ENCODE peak calls at places on chromosomes 6 and 20, in four cellular contexts. G, U, C and P are unnamed samples.
A peak's percentile ranks its signal among the peaks of the same experiment; 100 is the strongest.

GRCh38 chr6:47727391-47727790 is 29.0 kb downstream of the ADGRF4 start:
- DNase-seq in G (no peak), U (no peak), C (no peak), P (no peak)

GRCh38 chr6:144150673-144151009 is 324 bp downstream of the STX11 start:
- DNase-seq in G (peak; percentile 64), U (peak; percentile 25), C (no peak), P (peak; percentile 45)

GRCh38 chr20:63941282-63942060 is 14.7 kb downstream of the UCKL1 start:
- DNase-seq in G (peak; percentile 81), U (peak; percentile 89), C (no peak), P (peak; percentile 58)

GRCh38 chr6:107361568-107362270 is 97.6 kb downstream of the PDSS2 start:
- DNase-seq in G (no peak), U (no peak), C (peak; percentile 85), P (no peak)

GRCh38 chr6:161200610-161201201 is 73.2 kb downstream of the AGPAT4 start:
- DNase-seq in G (no peak), U (no peak), C (no peak), P (no peak)

GRCh38 chr6:121771937-121772717 is 336.7 kb downstream of the GJA1 start:
- DNase-seq in G (no peak), U (no peak), C (no peak), P (no peak)

GRCh38 chr6:121356575-121356974 is 22.3 kb upstream of the TBC1D32 start:
- DNase-seq in G (no peak), U (no peak), C (no peak), P (no peak)

GRCh38 chr6:105692630-105693212 is 289.8 kb upstream of the PREP start:
- DNase-seq in G (no peak), U (no peak), C (no peak), P (no peak)

GRCh38 chr6:114053791-114054190 is 82.8 kb upstream of the HDAC2 start:
- DNase-seq in G (no peak), U (no peak), C (no peak), P (no peak)

GRCh38 chr6:108029226-108029921 is 45.2 kb downstream of the OSTM1 start:
- DNase-seq in G (no peak), U (no peak), C (no peak), P (no peak)

GRCh38 chr20:1509237-1509636 is 18.0 kb upstream of the SIRPB2 start:
- DNase-seq in G (no peak), U (no peak), C (peak; percentile 25), P (peak; percentile 26)

GRCh38 chr6:129901910-129902309 is 40.8 kb upstream of the TMEM244 start:
- DNase-seq in G (no peak), U (peak; percentile 10), C (no peak), P (no peak)

GRCh38 chr6:45727228-45727627 is 288.4 kb downstream of the CLIC5 start:
- DNase-seq in G (no peak), U (no peak), C (no peak), P (no peak)

GRCh38 chr6:13418838-13419237 is 68.6 kb downstream of the GFOD1 start:
- DNase-seq in G (no peak), U (no peak), C (no peak), P (no peak)

GRCh38 chr6:73523434-73524123 is 2.7 kb upstream of the EEF1A1 start:
- DNase-seq in G (peak; percentile 53), U (peak; percentile 74), C (peak; percentile 66), P (peak; percentile 84)

GRCh38 chr6:158543606-158544185 is 16.2 kb upstream of the TMEM181 start:
- DNase-seq in G (no peak), U (no peak), C (peak; percentile 38), P (no peak)

GRCh38 chr20:33769032-33769431 is 37.2 kb downstream of the ZNF341 start:
- DNase-seq in G (no peak), U (no peak), C (no peak), P (no peak)

GRCh38 chr6:14692208-14692607 is 553.7 kb upstream of the JARID2 start:
- DNase-seq in G (no peak), U (no peak), C (no peak), P (no peak)

GRCh38 chr6:163529605-163530004 is 115.1 kb downstream of the QKI start:
- DNase-seq in G (no peak), U (no peak), C (no peak), P (peak; percentile 13)

GRCh38 chr6:33880104-33880678 is 76.4 kb upstream of the MLN start:
- DNase-seq in G (no peak), U (no peak), C (no peak), P (no peak)

GRCh38 chr6:1940381-1940780 is 305.0 kb downstream of the GMDS start:
- DNase-seq in G (no peak), U (no peak), C (no peak), P (no peak)

GRCh38 chr20:51800132-51800721 is 2.1 kb downstream of the SALL4 start:
- DNase-seq in G (peak; percentile 98), U (peak; percentile 70), C (peak; percentile 48), P (peak; percentile 90)

GRCh38 chr6:107560657-107561056 is 70.7 kb downstream of the SOBP start:
- DNase-seq in G (no peak), U (no peak), C (no peak), P (no peak)

GRCh38 chr6:134342211-134342610 is 24.3 kb upstream of the SGK1 start:
- DNase-seq in G (no peak), U (no peak), C (no peak), P (no peak)

GRCh38 chr6:45487645-45488044 is 109.9 kb upstream of the SUPT3H start:
- DNase-seq in G (no peak), U (no peak), C (no peak), P (no peak)

GRCh38 chr6:47256981-47257730 is 52.5 kb downstream of the TNFRSF21 start:
- DNase-seq in G (no peak), U (no peak), C (no peak), P (no peak)

GRCh38 chr6:42390228-42390934 is 61.3 kb downstream of the TRERF1 start:
- DNase-seq in G (no peak), U (no peak), C (no peak), P (no peak)

GRCh38 chr6:7919871-7920270 is 9.3 kb upstream of the TXNDC5 start:
- DNase-seq in G (no peak), U (peak; percentile 67), C (peak; percentile 36), P (peak; percentile 34)

GRCh38 chr6:44049163-44049988 is 77.9 kb downstream of the MRPL14 start:
- DNase-seq in G (no peak), U (no peak), C (no peak), P (no peak)

GRCh38 chr6:72216222-72217106 is 330.1 kb downstream of the RIMS1 start:
- DNase-seq in G (no peak), U (no peak), C (no peak), P (no peak)

GRCh38 chr6:125154184-125155135 is 887 bp downstream of the TPD52L1 start:
- DNase-seq in G (peak; percentile 42), U (peak; percentile 68), C (peak; percentile 7), P (peak; percentile 62)

GRCh38 chr6:15243994-15244604 is 1.8 kb upstream of the JARID2 start:
- DNase-seq in G (peak; percentile 45), U (peak; percentile 47), C (no peak), P (no peak)

GRCh38 chr6:5996701-5997419 is 9.9 kb downstream of the NRN1 start:
- DNase-seq in G (peak; percentile 38), U (no peak), C (no peak), P (no peak)

GRCh38 chr6:24761193-24761835 is 13.4 kb upstream of the GMNN start:
- DNase-seq in G (peak; percentile 52), U (peak; percentile 44), C (no peak), P (no peak)

GRCh38 chr6:121491576-121491975 is 56.1 kb downstream of the GJA1 start:
- DNase-seq in G (no peak), U (no peak), C (no peak), P (no peak)

DNA sequence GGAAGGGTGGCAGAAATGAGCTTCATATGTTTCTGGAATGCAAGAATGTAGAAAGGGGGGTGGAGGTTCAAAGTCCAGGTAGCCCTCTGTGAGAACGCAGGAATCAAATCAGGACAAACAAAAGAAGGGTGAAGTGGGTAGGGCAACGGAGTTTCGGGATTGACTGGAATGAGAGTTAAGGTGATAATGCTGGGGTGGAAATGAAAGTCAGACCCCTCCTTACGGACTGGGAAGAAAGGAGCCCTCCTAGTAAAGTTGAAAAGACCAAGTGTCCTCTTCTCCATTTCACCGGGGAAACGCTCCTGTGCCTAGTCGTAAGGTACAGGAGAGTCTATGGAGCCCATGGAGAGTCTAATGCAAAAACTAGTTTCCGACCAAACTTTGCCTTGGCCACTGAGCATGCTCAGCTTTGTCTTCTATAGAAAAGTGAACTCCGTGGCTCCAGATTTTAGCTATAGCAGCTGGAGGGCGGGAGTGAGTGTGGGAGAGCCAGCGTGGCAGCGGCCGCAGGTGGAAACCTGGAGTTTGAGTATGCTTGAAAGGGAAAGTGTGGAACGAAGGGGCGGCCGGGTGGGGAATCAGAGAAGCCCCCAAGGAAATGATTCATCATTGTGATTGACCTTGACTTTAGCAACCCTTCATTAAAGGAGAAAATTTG is 1.4 kb upstream of the LRRC1 start:
- DNase-seq in G (peak; percentile 38), U (no peak), C (peak; percentile 96), P (peak; percentile 53)
- TF ChIP-seq HMGXB4 in G (no peak), U (no peak), C (peak; percentile 16), P (no peak)

DNA sequence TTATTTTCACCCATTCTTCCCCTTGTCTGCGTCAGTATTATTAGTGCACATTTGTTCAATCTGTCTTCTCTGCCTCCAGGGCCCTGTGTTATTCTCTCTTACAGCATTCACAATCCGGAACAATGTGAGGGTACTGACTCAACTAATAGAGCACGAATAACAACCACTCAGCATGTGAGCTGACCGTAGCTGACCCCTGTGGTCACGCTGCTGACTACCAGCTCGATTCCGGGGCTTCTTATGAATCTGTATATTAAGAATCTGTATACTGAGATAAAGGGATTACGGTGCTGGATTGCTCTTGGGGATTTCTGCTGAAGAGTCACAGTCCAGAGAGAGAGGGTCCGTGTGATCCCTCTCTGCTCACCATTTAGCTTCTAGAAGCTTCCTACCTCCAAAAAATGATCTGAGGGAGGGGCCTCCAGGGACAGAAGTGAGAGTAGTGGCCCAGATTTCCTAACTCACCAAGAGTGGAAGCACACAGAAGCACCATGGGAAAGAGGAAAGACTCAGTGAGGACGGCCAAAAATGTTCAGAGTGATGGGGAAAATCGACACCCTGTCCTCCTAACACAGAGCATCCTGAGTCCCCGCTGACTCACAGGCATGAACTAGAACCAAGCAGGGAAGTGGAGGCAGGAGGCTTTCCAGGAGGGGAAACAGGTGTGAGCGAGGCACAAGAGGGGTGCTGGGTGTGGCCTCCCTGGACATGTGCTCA is 156.2 kb downstream of the THBS2 start:
- DNase-seq in G (no peak), U (no peak), C (no peak), P (no peak)
- TF ChIP-seq HMGXB4 in G (no peak), U (no peak), C (no peak), P (no peak)

DNA sequence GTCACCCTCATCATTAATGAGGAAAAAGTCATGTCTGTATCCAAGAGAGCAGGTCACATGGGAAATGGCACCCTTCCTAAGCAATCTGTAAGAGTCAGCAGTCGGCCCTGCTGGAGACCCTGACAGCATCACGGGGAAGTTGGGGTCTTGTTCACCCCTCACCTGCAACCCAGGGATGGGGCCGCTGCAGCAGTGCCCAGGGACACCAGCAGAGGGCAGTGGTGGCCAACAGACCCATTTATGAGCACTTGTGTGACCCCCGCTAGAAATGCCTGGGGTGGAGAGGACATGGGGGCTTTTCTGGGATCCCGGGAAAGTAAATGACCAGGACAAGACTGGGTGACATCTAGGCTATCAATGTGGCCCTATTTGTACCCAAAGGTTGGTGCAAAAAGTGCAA is 35.9 kb downstream of the ANKRD60 start:
- DNase-seq in G (peak; percentile 75), U (peak; percentile 47), C (no peak), P (no peak)
- TF ChIP-seq HMGXB4 in G (no peak), U (no peak), C (no peak), P (no peak)

DNA sequence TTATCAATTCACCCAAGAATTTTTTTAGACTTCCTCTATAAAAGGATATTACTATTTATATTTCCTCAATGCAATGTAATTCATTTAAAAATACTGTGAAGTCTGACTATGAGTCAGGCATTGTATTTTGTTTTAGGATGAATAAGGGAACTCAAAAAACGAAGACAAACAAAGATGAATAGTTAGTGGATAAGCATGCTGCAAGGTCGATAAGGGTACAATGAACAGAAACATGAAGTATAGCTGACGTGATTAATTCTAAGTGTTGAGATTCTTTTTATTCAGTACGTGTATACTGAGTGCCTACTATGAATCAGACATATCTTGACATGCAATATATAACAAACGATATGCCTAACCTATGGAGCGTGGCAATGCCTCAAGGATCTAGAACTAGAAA is 105.4 kb downstream of the PDE10A start:
- DNase-seq in G (no peak), U (no peak), C (no peak), P (no peak)
- TF ChIP-seq HMGXB4 in G (no peak), U (no peak), C (no peak), P (no peak)